ENCODE peak calls at places on chromosomes 4 and X, in four cellular contexts. One of them, this sample, is unnamed.

GRCh38 chr4:160835789-160836188 is 1328.0 kb downstream of the FSTL5 start:
- DNase-seq in heart right ventricle: no peak
- DNase-seq in tibial artery: no peak
- DNase-seq in suprapubic skin: no peak
- DNase-seq in this sample: no peak

GRCh38 chr4:84319124-84319523 is 180.0 kb downstream of the NKX6-1 start:
- DNase-seq in suprapubic skin: no peak
- DNase-seq in tibial artery: no peak
- DNase-seq in heart right ventricle: no peak
- DNase-seq in this sample: peak; percentile 46

GRCh38 chr4:137129471-137130244 is 402.6 kb downstream of the PCDH18 start:
- DNase-seq in suprapubic skin: no peak
- DNase-seq in tibial artery: no peak
- DNase-seq in heart right ventricle: no peak
- DNase-seq in this sample: no peak

GRCh38 chrX:2351999-2352995 is 148.5 kb downstream of the DHRSX start:
- DNase-seq in heart right ventricle: no peak
- DNase-seq in suprapubic skin: no peak
- DNase-seq in tibial artery: no peak
- DNase-seq in this sample: no peak

GRCh38 chr4:181254771-181255170 is 988.4 kb upstream of the TENM3 start:
- DNase-seq in suprapubic skin: no peak
- DNase-seq in tibial artery: no peak
- DNase-seq in heart right ventricle: no peak
- DNase-seq in this sample: no peak

GRCh38 chrX:34805951-34806350 is 136.6 kb upstream of the FAM47B start:
- DNase-seq in tibial artery: no peak
- DNase-seq in heart right ventricle: no peak
- DNase-seq in suprapubic skin: no peak
- DNase-seq in this sample: no peak

GRCh38 chr4:70976251-70976650 is 17.2 kb upstream of the DCK start:
- DNase-seq in tibial artery: no peak
- DNase-seq in suprapubic skin: no peak
- DNase-seq in heart right ventricle: no peak
- DNase-seq in this sample: no peak

GRCh38 chr4:126479709-126480108 is 1153.0 kb upstream of the INTU start:
- DNase-seq in tibial artery: no peak
- DNase-seq in heart right ventricle: no peak
- DNase-seq in suprapubic skin: no peak
- DNase-seq in this sample: no peak

GRCh38 chrX:131213400-131213799 is 75.7 kb downstream of the IGSF1 start:
- DNase-seq in heart right ventricle: no peak
- DNase-seq in tibial artery: no peak
- DNase-seq in suprapubic skin: no peak
- DNase-seq in this sample: no peak

GRCh38 chrX:41468647-41469323 is 21.6 kb downstream of the NYX start:
- DNase-seq in tibial artery: no peak
- DNase-seq in suprapubic skin: no peak
- DNase-seq in heart right ventricle: no peak
- DNase-seq in this sample: no peak

GRCh38 chr4:185928761-185929455 is 116.9 kb upstream of the SORBS2 start:
- DNase-seq in suprapubic skin: no peak
- DNase-seq in heart right ventricle: no peak
- DNase-seq in tibial artery: no peak
- DNase-seq in this sample: no peak

GRCh38 chr4:1246901-1247810 is 1.8 kb downstream of the CTBP1 start:
- DNase-seq in tibial artery: peak; percentile 62
- DNase-seq in suprapubic skin: peak; percentile 66
- DNase-seq in heart right ventricle: no peak
- DNase-seq in this sample: no peak

GRCh38 chr4:128831526-128832252 is 22.2 kb downstream of the JADE1 start:
- DNase-seq in suprapubic skin: no peak
- DNase-seq in heart right ventricle: peak; percentile 11
- DNase-seq in tibial artery: no peak
- DNase-seq in this sample: no peak

GRCh38 chr4:109049926-109050325 is 252.5 kb downstream of the COL25A1 start:
- DNase-seq in suprapubic skin: no peak
- DNase-seq in tibial artery: no peak
- DNase-seq in heart right ventricle: no peak
- DNase-seq in this sample: no peak

GRCh38 chrX:133923548-133923947 is 61.8 kb downstream of the GPC3 start:
- DNase-seq in suprapubic skin: no peak
- DNase-seq in tibial artery: no peak
- DNase-seq in heart right ventricle: no peak
- DNase-seq in this sample: no peak
- H3K27ac ChIP-seq in suprapubic skin: no peak overlapping the region
- H3K27ac ChIP-seq in tibial artery: no peak overlapping the region
- H3K27ac ChIP-seq in heart right ventricle: no peak overlapping the region
- H3K27ac ChIP-seq in this sample: no peak overlapping the region

GRCh38 chr4:33864290-33864859 is 2379.9 kb downstream of the ARAP2 start:
- DNase-seq in suprapubic skin: no peak
- DNase-seq in tibial artery: no peak
- DNase-seq in heart right ventricle: no peak
- DNase-seq in this sample: no peak
- H3K4me3 ChIP-seq in suprapubic skin: no peak overlapping the region
- H3K4me3 ChIP-seq in tibial artery: no peak overlapping the region
- H3K4me3 ChIP-seq in heart right ventricle: no peak overlapping the region
- H3K4me3 ChIP-seq in this sample: no peak overlapping the region

GRCh38 chrX:140664939-140665338 is 44.6 kb upstream of the LINC00632 start:
- DNase-seq in suprapubic skin: no peak
- DNase-seq in tibial artery: no peak
- DNase-seq in heart right ventricle: no peak
- DNase-seq in this sample: no peak
- TF ChIP-seq CTCF in suprapubic skin: no peak
- TF ChIP-seq CTCF in tibial artery: peak; percentile 6
- TF ChIP-seq CTCF in heart right ventricle: peak; percentile 18
- TF ChIP-seq CTCF in this sample: peak; percentile 4

DNA sequence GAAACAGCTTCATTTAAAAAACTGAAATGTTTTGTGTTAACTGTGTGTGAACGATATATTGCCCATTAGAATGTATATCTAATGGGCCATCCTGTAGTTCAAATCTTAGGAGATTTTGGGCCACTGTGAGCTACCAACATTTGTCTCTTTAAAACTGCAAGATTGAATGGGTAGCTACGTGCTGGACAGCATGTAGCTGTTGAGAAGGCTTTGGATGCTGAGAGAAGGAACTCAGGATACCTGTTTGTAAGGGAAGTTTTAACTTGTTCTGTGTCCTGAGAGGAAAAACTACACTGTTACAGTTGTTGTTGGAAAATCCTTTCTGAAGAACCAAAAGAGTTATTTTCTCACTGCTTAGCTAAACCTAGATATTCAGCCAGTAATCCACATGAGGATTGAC is 45.9 kb downstream of the PDLIM5 start:
- DNase-seq in heart right ventricle: no peak
- DNase-seq in tibial artery: no peak
- DNase-seq in suprapubic skin: no peak
- DNase-seq in this sample: no peak
- H3K27ac ChIP-seq in heart right ventricle: no peak overlapping the region
- H3K27ac ChIP-seq in tibial artery: no peak overlapping the region
- H3K27ac ChIP-seq in suprapubic skin: no peak overlapping the region
- H3K27ac ChIP-seq in this sample: no peak overlapping the region

GRCh38 chr4:57119054-57119651 is 9.0 kb upstream of the IGFBP7 start:
- DNase-seq in suprapubic skin: peak; percentile 73
- DNase-seq in tibial artery: peak; percentile 91
- DNase-seq in heart right ventricle: peak; percentile 74
- DNase-seq in this sample: no peak
- H3K4me3 ChIP-seq in suprapubic skin: peak overlapping the region; percentile 31
- H3K4me3 ChIP-seq in tibial artery: peak overlapping the region; percentile 50
- H3K4me3 ChIP-seq in heart right ventricle: peak overlapping the region; percentile 30
- H3K4me3 ChIP-seq in this sample: no peak overlapping the region

GRCh38 chr4:24689212-24689611 is 104.9 kb upstream of the DHX15 start:
- DNase-seq in heart right ventricle: no peak
- DNase-seq in tibial artery: no peak
- DNase-seq in suprapubic skin: no peak
- DNase-seq in this sample: no peak

GRCh38 chr4:24683116-24683515 is 98.8 kb upstream of the DHX15 start:
- DNase-seq in heart right ventricle: no peak
- DNase-seq in suprapubic skin: no peak
- DNase-seq in tibial artery: no peak
- DNase-seq in this sample: no peak

GRCh38 chr4:24688453-24688852 is 104.1 kb upstream of the DHX15 start:
- DNase-seq in tibial artery: no peak
- DNase-seq in suprapubic skin: no peak
- DNase-seq in heart right ventricle: no peak
- DNase-seq in this sample: no peak

GRCh38 chr4:24690436-24690835 is 104.9 kb upstream of the SOD3 start:
- DNase-seq in suprapubic skin: no peak
- DNase-seq in heart right ventricle: no peak
- DNase-seq in tibial artery: no peak
- DNase-seq in this sample: no peak

DNA sequence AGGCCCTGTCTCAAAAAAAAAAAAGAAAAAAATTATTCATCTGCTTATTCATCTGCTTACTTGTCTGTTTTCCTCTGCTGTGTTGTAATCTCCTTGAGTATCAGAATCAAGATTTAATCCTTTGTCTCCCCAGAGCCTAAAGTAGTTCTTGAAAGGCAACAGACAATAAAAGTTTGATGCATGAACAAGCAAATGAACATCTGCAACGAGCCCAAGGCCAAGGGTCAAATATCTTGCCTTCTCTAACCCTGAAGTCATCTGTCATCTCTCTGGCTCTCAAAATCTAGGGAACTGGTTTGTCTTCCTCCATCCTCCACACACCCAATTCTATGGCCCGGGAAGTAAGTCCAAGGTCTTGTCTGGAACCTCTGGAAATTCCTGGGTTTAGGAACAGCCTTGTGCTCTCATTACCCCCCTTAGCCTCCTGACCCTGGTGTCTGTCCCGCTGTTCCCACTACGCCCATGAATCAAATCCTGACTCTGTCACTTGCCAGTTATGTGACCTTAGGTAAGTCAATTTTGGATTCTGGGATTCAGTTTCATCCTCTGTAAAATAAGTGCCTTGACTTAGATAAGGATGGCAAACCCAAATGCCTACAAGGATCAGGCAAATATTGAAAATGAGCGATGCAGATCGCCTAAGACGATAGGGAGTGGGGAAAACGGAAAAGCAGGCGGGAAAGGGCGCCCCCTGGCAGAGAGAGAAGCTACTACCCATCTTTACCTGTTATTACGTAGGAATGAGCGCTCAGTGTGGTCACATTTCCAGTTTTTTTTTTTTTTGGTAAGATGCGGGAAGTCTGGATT is 102.7 kb upstream of the DHX15 start:
- DNase-seq in heart right ventricle: no peak
- DNase-seq in suprapubic skin: no peak
- DNase-seq in tibial artery: no peak
- DNase-seq in this sample: no peak
- TF ChIP-seq CTCF in heart right ventricle: peak; percentile 57
- TF ChIP-seq CTCF in suprapubic skin: no peak
- TF ChIP-seq CTCF in tibial artery: no peak
- TF ChIP-seq CTCF in this sample: no peak

DNA sequence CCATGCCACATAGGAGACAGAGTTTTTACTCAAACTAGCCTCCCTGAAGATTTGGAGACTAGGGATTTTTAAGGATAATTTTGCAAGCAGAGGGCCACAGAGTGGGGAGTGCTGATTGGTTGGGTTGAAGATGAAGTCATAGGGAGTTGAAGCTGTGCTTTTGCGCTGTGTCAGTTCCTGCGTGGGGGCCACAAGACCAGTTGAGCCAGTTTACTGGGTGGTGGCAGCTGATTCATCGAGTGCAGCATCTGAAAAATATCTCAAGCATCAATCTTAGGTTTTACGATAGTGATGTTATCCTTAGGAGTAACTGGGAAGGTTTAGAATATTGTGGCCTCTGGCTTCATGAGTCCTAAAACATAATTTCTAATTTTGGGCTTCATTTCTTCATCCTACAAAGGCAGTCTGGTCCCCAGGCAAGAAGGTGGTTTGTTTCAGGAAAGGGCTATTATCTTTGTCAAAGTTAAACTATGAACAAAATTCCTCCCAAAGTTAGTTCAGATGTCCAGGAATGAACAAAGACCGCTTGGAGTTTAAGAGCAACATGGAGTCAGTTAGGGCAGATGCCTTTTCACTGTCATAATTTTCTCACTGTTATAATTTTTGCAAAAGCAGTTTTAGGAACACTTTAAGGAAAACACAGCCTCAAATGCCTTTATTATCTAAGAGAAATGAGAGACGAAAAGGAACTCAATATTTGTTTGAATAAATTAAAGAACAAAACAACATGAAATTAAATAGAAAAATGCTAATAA is 960.8 kb upstream of the PRKX start:
- DNase-seq in heart right ventricle: no peak
- DNase-seq in suprapubic skin: no peak
- DNase-seq in tibial artery: no peak
- DNase-seq in this sample: no peak
- H3K27ac ChIP-seq in heart right ventricle: no peak overlapping the region
- H3K27ac ChIP-seq in suprapubic skin: no peak overlapping the region
- H3K27ac ChIP-seq in tibial artery: no peak overlapping the region
- H3K27ac ChIP-seq in this sample: no peak overlapping the region

DNA sequence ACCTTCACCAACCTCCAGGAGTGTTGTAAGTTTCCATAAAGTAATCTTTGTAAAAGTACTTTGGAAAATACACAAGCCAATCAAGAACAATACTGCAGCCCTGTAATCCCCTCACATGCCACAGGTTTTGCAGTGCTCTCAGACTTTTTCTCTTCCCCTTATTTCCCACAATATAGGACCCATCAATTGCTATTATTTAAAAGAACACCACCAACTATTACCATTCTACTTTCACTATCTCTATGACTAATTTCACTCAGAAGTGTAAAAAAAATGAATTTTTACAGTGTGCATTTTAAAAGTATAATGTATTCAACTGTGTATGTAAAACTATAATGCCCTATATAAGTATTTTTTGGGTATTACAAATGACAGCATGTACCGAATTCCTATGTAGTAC is 1.7 kb downstream of the ATP8A1 start:
- DNase-seq in heart right ventricle: no peak
- DNase-seq in tibial artery: no peak
- DNase-seq in suprapubic skin: no peak
- DNase-seq in this sample: no peak
- H3K4me3 ChIP-seq in heart right ventricle: peak overlapping the region; percentile 92
- H3K4me3 ChIP-seq in tibial artery: no peak overlapping the region
- H3K4me3 ChIP-seq in suprapubic skin: peak overlapping the region; percentile 91
- H3K4me3 ChIP-seq in this sample: peak overlapping the region; percentile 21